ENCODE peak calls at places on chromosomes 12 and 14, in four cellular contexts. One of them, this sample, is unnamed.

GRCh38 chr12:59407799-59408198 is 188.0 kb upstream of the SLC16A7 start:
- DNase-seq in HepG2: no peak
- DNase-seq in A549: no peak
- DNase-seq in K562: no peak
- DNase-seq in this sample: no peak

GRCh38 chr12:54227376-54227775 is 38.6 kb upstream of the SMUG1 start:
- DNase-seq in A549: no peak
- DNase-seq in HepG2: no peak
- DNase-seq in K562: peak; percentile 60
- DNase-seq in this sample: no peak

GRCh38 chr12:110919720-110920119 is 659 bp downstream of the MYL2 start:
- DNase-seq in HepG2: no peak
- DNase-seq in A549: no peak
- DNase-seq in K562: no peak
- DNase-seq in this sample: no peak

GRCh38 chr12:67540920-67541624 is 107.5 kb upstream of the DYRK2 start:
- DNase-seq in A549: no peak
- DNase-seq in HepG2: no peak
- DNase-seq in K562: no peak
- DNase-seq in this sample: no peak

GRCh38 chr12:118371354-118372282 is 1.1 kb downstream of the TAOK3 start:
- DNase-seq in HepG2: no peak
- DNase-seq in K562: peak; percentile 27
- DNase-seq in A549: peak; percentile 36
- DNase-seq in this sample: peak; percentile 35

GRCh38 chr12:76311796-76312195 is 36.4 kb downstream of the BBS10 start:
- DNase-seq in HepG2: no peak
- DNase-seq in A549: peak; percentile 43
- DNase-seq in K562: no peak
- DNase-seq in this sample: no peak

GRCh38 chr14:63205281-63205575 is 985 bp downstream of the RHOJ start:
- DNase-seq in K562: no peak
- DNase-seq in A549: no peak
- DNase-seq in HepG2: no peak
- DNase-seq in this sample: no peak

GRCh38 chr12:127374447-127374846 is 892.5 kb upstream of the TMEM132C start:
- DNase-seq in A549: no peak
- DNase-seq in K562: no peak
- DNase-seq in HepG2: no peak
- DNase-seq in this sample: no peak

GRCh38 chr12:7021956-7022355 is 3.7 kb upstream of the LPCAT3 start:
- DNase-seq in HepG2: no peak
- DNase-seq in K562: no peak
- DNase-seq in A549: no peak
- DNase-seq in this sample: no peak

GRCh38 chr12:104411826-104412626 is 44.7 kb upstream of the CHST11 start:
- DNase-seq in K562: peak; percentile 27
- DNase-seq in HepG2: no peak
- DNase-seq in A549: no peak
- DNase-seq in this sample: no peak

GRCh38 chr14:106094654-106095189 is 568.3 kb downstream of the TMEM121 start:
- DNase-seq in HepG2: peak; percentile 42
- DNase-seq in K562: no peak
- DNase-seq in A549: peak; percentile 48
- DNase-seq in this sample: no peak

GRCh38 chr12:12872139-12872933 is 19.0 kb upstream of the GPRC5A start:
- DNase-seq in HepG2: peak; percentile 46
- DNase-seq in K562: no peak
- DNase-seq in A549: peak; percentile 95
- DNase-seq in this sample: no peak

GRCh38 chr12:124872068-124872719 is 8.5 kb upstream of the SCARB1 start:
- DNase-seq in K562: no peak
- DNase-seq in A549: no peak
- DNase-seq in HepG2: no peak
- DNase-seq in this sample: no peak

GRCh38 chr14:64788706-64789105 is 84.5 kb downstream of the PLEKHG3 start:
- DNase-seq in K562: no peak
- DNase-seq in A549: peak; percentile 62
- DNase-seq in HepG2: no peak
- DNase-seq in this sample: no peak

GRCh38 chr12:113601656-113602263 is 130.1 kb upstream of the LHX5 start:
- DNase-seq in K562: peak; percentile 59
- DNase-seq in HepG2: no peak
- DNase-seq in A549: no peak
- DNase-seq in this sample: peak; percentile 69

GRCh38 chr12:101780599-101780998 is 41.3 kb upstream of the SYCP3 start:
- DNase-seq in K562: no peak
- DNase-seq in HepG2: no peak
- DNase-seq in A549: no peak
- DNase-seq in this sample: no peak

GRCh38 chr12:77723308-77723707 is 107.4 kb upstream of the NAV3 start:
- DNase-seq in K562: no peak
- DNase-seq in HepG2: no peak
- DNase-seq in A549: no peak
- DNase-seq in this sample: no peak

GRCh38 chr14:52348796-52349195 is 34.7 kb downstream of the PTGER2 start:
- DNase-seq in HepG2: no peak
- DNase-seq in K562: no peak
- DNase-seq in A549: no peak
- DNase-seq in this sample: no peak

GRCh38 chr14:85934123-85934885 is 404.4 kb downstream of the FLRT2 start:
- DNase-seq in K562: no peak
- DNase-seq in A549: peak; percentile 70
- DNase-seq in HepG2: peak; percentile 15
- DNase-seq in this sample: no peak

GRCh38 chr12:14883663-14884062 is 2.0 kb downstream of the MGP start:
- DNase-seq in K562: no peak
- DNase-seq in A549: no peak
- DNase-seq in HepG2: no peak
- DNase-seq in this sample: no peak

GRCh38 chr12:20946732-20947131 is 136.2 kb downstream of the SLCO1B3 start:
- DNase-seq in A549: peak; percentile 51
- DNase-seq in HepG2: peak; percentile 1
- DNase-seq in K562: peak; percentile 6
- DNase-seq in this sample: peak; percentile 58

GRCh38 chr12:104586325-104587048 is 129.7 kb downstream of the CHST11 start:
- DNase-seq in K562: no peak
- DNase-seq in HepG2: no peak
- DNase-seq in A549: no peak
- DNase-seq in this sample: no peak

GRCh38 chr14:102508774-102509743 is 517 bp downstream of the ANKRD9 start:
- DNase-seq in A549: peak; percentile 40
- DNase-seq in K562: peak; percentile 61
- DNase-seq in HepG2: no peak
- DNase-seq in this sample: no peak

GRCh38 chr12:105351523-105351922 is 21.0 kb downstream of the C12orf75 start:
- DNase-seq in HepG2: no peak
- DNase-seq in K562: no peak
- DNase-seq in A549: no peak
- DNase-seq in this sample: no peak

GRCh38 chr12:39905152-39905551 is 200.7 kb downstream of the SLC2A13 start:
- DNase-seq in A549: no peak
- DNase-seq in HepG2: no peak
- DNase-seq in K562: no peak
- DNase-seq in this sample: no peak

GRCh38 chr12:123444396-123445026 is 8.0 kb upstream of the RILPL2 start:
- DNase-seq in HepG2: peak; percentile 78
- DNase-seq in K562: no peak
- DNase-seq in A549: peak; percentile 50
- DNase-seq in this sample: no peak

GRCh38 chr12:80186727-80187217 is 87.4 kb downstream of the OTOGL start:
- DNase-seq in HepG2: peak; percentile 82
- DNase-seq in K562: peak; percentile 47
- DNase-seq in A549: peak; percentile 86
- DNase-seq in this sample: peak; percentile 37

GRCh38 chr14:64811676-64812075 is 68.0 kb downstream of the SPTB start:
- DNase-seq in K562: no peak
- DNase-seq in HepG2: no peak
- DNase-seq in A549: no peak
- DNase-seq in this sample: no peak

GRCh38 chr14:101360045-101360931 is 201.0 kb upstream of the DIO3 start:
- DNase-seq in K562: peak; percentile 84
- DNase-seq in A549: no peak
- DNase-seq in HepG2: no peak
- DNase-seq in this sample: no peak

GRCh38 chr12:109346920-109347319 is 780 bp upstream of the MYO1H start:
- DNase-seq in K562: peak; percentile 10
- DNase-seq in A549: peak; percentile 32
- DNase-seq in HepG2: no peak
- DNase-seq in this sample: peak; percentile 37

GRCh38 chr14:67464856-67465255 is 23.7 kb downstream of the TMEM229B start:
- DNase-seq in HepG2: no peak
- DNase-seq in A549: no peak
- DNase-seq in K562: no peak
- DNase-seq in this sample: no peak

GRCh38 chr12:5094550-5094949 is 50.9 kb downstream of the KCNA5 start:
- DNase-seq in K562: no peak
- DNase-seq in HepG2: no peak
- DNase-seq in A549: no peak
- DNase-seq in this sample: no peak

GRCh38 chr14:83071888-83072501 is 1538.3 kb upstream of the SEL1L start:
- DNase-seq in A549: peak; percentile 12
- DNase-seq in K562: no peak
- DNase-seq in HepG2: peak; percentile 18
- DNase-seq in this sample: no peak

GRCh38 chr12:113135178-113136127 is at the start of gene RASAL1:
- DNase-seq in HepG2: peak; percentile 25
- DNase-seq in K562: peak; percentile 85
- DNase-seq in A549: peak; percentile 87
- DNase-seq in this sample: peak; percentile 94

GRCh38 chr14:74400328-74400727 is 25.7 kb downstream of the SYNDIG1L start:
- DNase-seq in A549: peak; percentile 22
- DNase-seq in HepG2: no peak
- DNase-seq in K562: peak; percentile 11
- DNase-seq in this sample: peak; percentile 56

GRCh38 chr12:57216014-57216891 is at the start of gene NXPH4:
- DNase-seq in A549: no peak
- DNase-seq in HepG2: no peak
- DNase-seq in K562: peak; percentile 86
- DNase-seq in this sample: peak; percentile 86

GRCh38 chr12:75655233-75655879 is 143.9 kb upstream of the KRR1 start:
- DNase-seq in K562: no peak
- DNase-seq in HepG2: no peak
- DNase-seq in A549: no peak
- DNase-seq in this sample: no peak

GRCh38 chr12:2844786-2845185 is 10.0 kb upstream of the NRIP2 start:
- DNase-seq in A549: no peak
- DNase-seq in HepG2: no peak
- DNase-seq in K562: no peak
- DNase-seq in this sample: no peak

GRCh38 chr14:96986701-96987474 is 189.7 kb downstream of the VRK1 start:
- DNase-seq in K562: no peak
- DNase-seq in A549: no peak
- DNase-seq in HepG2: no peak
- DNase-seq in this sample: no peak
- TF ChIP-seq HMGXB4 in K562: no peak
- TF ChIP-seq HMGXB4 in A549: no peak
- TF ChIP-seq HMGXB4 in HepG2: no peak
- TF ChIP-seq HMGXB4 in this sample: no peak

GRCh38 chr12:27187697-27188096 is 56.4 kb upstream of the STK38L start:
- DNase-seq in A549: no peak
- DNase-seq in HepG2: no peak
- DNase-seq in K562: no peak
- DNase-seq in this sample: no peak
- TF ChIP-seq NR3C1 in A549: no peak
- TF ChIP-seq NR3C1 in HepG2: no peak
- TF ChIP-seq NR3C1 in K562: no peak
- TF ChIP-seq NR3C1 in this sample: no peak

GRCh38 chr12:52173526-52173925 is 18.3 kb downstream of the KRT80 start:
- DNase-seq in A549: no peak
- DNase-seq in K562: no peak
- DNase-seq in HepG2: no peak
- DNase-seq in this sample: no peak

GRCh38 chr12:52170827-52171226 is 21.0 kb downstream of the KRT80 start:
- DNase-seq in K562: no peak
- DNase-seq in HepG2: no peak
- DNase-seq in A549: no peak
- DNase-seq in this sample: no peak

GRCh38 chr12:52169886-52170285 is 21.9 kb downstream of the KRT80 start:
- DNase-seq in A549: no peak
- DNase-seq in K562: no peak
- DNase-seq in HepG2: no peak
- DNase-seq in this sample: no peak

GRCh38 chr12:52172956-52173355 is 18.9 kb downstream of the KRT80 start:
- DNase-seq in K562: no peak
- DNase-seq in A549: no peak
- DNase-seq in HepG2: no peak
- DNase-seq in this sample: no peak

DNA sequence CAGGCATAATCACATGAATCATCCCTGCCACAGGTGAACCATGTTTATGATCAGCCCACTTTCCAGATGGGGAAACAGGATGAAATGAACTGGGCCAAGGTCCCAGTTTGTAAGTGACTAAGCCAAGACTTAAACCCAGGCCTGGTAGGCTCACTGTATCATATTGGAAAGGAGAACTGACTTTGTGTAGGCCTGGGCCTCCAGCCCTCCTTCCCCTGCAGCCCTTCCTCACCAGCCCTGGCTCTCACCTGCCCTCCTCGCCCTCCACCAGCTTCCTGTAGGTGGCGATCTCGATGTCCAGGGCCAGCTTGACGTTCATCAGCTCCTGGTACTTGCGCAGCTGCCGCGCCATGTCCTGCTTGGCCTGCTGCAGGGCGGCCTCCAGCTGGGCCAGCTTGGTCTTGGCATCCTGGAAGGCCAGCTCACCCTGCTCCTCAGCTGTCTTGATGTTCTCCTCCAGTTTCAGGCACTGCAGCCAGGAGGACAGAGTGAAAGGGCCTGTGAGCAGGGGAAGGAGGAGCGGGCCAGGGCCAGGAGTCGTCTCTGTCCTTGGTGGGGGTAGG is 19.8 kb downstream of the KRT80 start:
- DNase-seq in HepG2: peak; percentile 39
- DNase-seq in A549: peak; percentile 87
- DNase-seq in K562: peak; percentile 37
- DNase-seq in this sample: peak; percentile 79
- TF ChIP-seq JUN in HepG2: no peak
- TF ChIP-seq JUN in A549: no peak
- TF ChIP-seq JUN in K562: no peak
- TF ChIP-seq JUN in this sample: no peak

GRCh38 chr12:61251076-61251475 is 1009.1 kb upstream of the USP15 start:
- DNase-seq in HepG2: no peak
- DNase-seq in K562: no peak
- DNase-seq in A549: no peak
- DNase-seq in this sample: no peak

GRCh38 chr12:61250303-61250702 is 1009.9 kb upstream of the USP15 start:
- DNase-seq in K562: no peak
- DNase-seq in HepG2: no peak
- DNase-seq in A549: no peak
- DNase-seq in this sample: no peak

GRCh38 chr12:61254225-61254624 is 1006.0 kb upstream of the USP15 start:
- DNase-seq in HepG2: no peak
- DNase-seq in A549: no peak
- DNase-seq in K562: no peak
- DNase-seq in this sample: no peak
- TF ChIP-seq HMGXB4 in HepG2: no peak
- TF ChIP-seq HMGXB4 in A549: no peak
- TF ChIP-seq HMGXB4 in K562: no peak
- TF ChIP-seq HMGXB4 in this sample: no peak

GRCh38 chr12:48954061-48954460 is 3.2 kb downstream of the ARF3 start:
- DNase-seq in A549: no peak
- DNase-seq in K562: no peak
- DNase-seq in HepG2: no peak
- DNase-seq in this sample: no peak
- TF ChIP-seq NR3C1 in A549: no peak
- TF ChIP-seq NR3C1 in K562: no peak
- TF ChIP-seq NR3C1 in HepG2: no peak
- TF ChIP-seq NR3C1 in this sample: no peak